ENCODE peak calls at places on chromosome 1, in seven cellular contexts. One of them, this sample, is unnamed.

GRCh38 chr1:8394456-8395321 is 76.8 kb downstream of the SLC45A1 start:
- DNase-seq in adrenal gland: no peak
- DNase-seq in dorsolateral prefrontal cortex: no peak
- DNase-seq in SJSA1: peak
- DNase-seq in dermis blood vessel endothelial cell: peak
- DNase-seq in GM18507: no peak
- DNase-seq in Right ventricle myocardium inferior: no peak
- DNase-seq in this sample: no peak

GRCh38 chr1:203544485-203544884 is 50.5 kb downstream of the OPTC start:
- DNase-seq in dorsolateral prefrontal cortex: no peak
- DNase-seq in dermis blood vessel endothelial cell: no peak
- DNase-seq in SJSA1: no peak
- DNase-seq in Right ventricle myocardium inferior: no peak
- DNase-seq in GM18507: no peak
- DNase-seq in adrenal gland: no peak
- DNase-seq in this sample: no peak

GRCh38 chr1:173477286-173478098 is at the start of gene PRDX6:
- DNase-seq in adrenal gland: peak
- DNase-seq in Right ventricle myocardium inferior: peak
- DNase-seq in GM18507: peak
- DNase-seq in dorsolateral prefrontal cortex: peak
- DNase-seq in dermis blood vessel endothelial cell: peak
- DNase-seq in SJSA1: peak
- DNase-seq in this sample: peak

GRCh38 chr1:64038119-64038518 is 165.3 kb upstream of the UBE2U start:
- DNase-seq in dorsolateral prefrontal cortex: no peak
- DNase-seq in dermis blood vessel endothelial cell: no peak
- DNase-seq in GM18507: no peak
- DNase-seq in Right ventricle myocardium inferior: no peak
- DNase-seq in SJSA1: peak
- DNase-seq in adrenal gland: no peak
- DNase-seq in this sample: no peak

GRCh38 chr1:21299007-21299406 is 8.7 kb upstream of the ECE1 start:
- DNase-seq in GM18507: no peak
- DNase-seq in Right ventricle myocardium inferior: no peak
- DNase-seq in dorsolateral prefrontal cortex: no peak
- DNase-seq in dermis blood vessel endothelial cell: peak
- DNase-seq in SJSA1: no peak
- DNase-seq in adrenal gland: no peak
- DNase-seq in this sample: no peak

GRCh38 chr1:168485048-168485447 is 58.7 kb downstream of the XCL2 start:
- DNase-seq in SJSA1: no peak
- DNase-seq in dorsolateral prefrontal cortex: no peak
- DNase-seq in GM18507: no peak
- DNase-seq in dermis blood vessel endothelial cell: peak
- DNase-seq in Right ventricle myocardium inferior: no peak
- DNase-seq in adrenal gland: no peak
- DNase-seq in this sample: no peak

GRCh38 chr1:150621497-150622113 is 7.8 kb downstream of the ENSA start:
- DNase-seq in adrenal gland: peak
- DNase-seq in dorsolateral prefrontal cortex: peak
- DNase-seq in GM18507: peak
- DNase-seq in Right ventricle myocardium inferior: no peak
- DNase-seq in SJSA1: peak
- DNase-seq in dermis blood vessel endothelial cell: peak
- DNase-seq in this sample: peak

GRCh38 chr1:111559736-111560279 is 56.4 kb upstream of the ADORA3 start:
- DNase-seq in dorsolateral prefrontal cortex: no peak
- DNase-seq in SJSA1: peak
- DNase-seq in adrenal gland: no peak
- DNase-seq in GM18507: no peak
- DNase-seq in Right ventricle myocardium inferior: no peak
- DNase-seq in dermis blood vessel endothelial cell: no peak
- DNase-seq in this sample: no peak

GRCh38 chr1:54273092-54273836 is 73.3 kb downstream of the MRPL37 start:
- DNase-seq in adrenal gland: peak
- DNase-seq in dorsolateral prefrontal cortex: peak
- DNase-seq in Right ventricle myocardium inferior: peak
- DNase-seq in dermis blood vessel endothelial cell: peak
- DNase-seq in GM18507: peak
- DNase-seq in SJSA1: no peak
- DNase-seq in this sample: peak

This sample was measured in mucosa of gallbladder.